ENCODE peak calls at places on chromosomes 6 and 20, in six cellular contexts. D is HFFc6; Y is type B pancreatic cell; O is iPS DF 6.9; H is naive thymus-derived CD8-positive, alpha-beta T cell; C is activated CD8-positive, alpha-beta memory T cell treated with anti-CD3 and anti-CD28 coated beads, Interleukin-2, amount 50 U/mL, for 4 hours. K is an unnamed sample.

GRCh38 chr6:33788694-33789549 is at the start of gene LEMD2:
- DNase-seq in D (peak; percentile 91), Y (peak; percentile 91), O (peak; percentile 83), H (peak; percentile 89), C (peak; percentile 92), K (no peak)

GRCh38 chr6:157667211-157668033 is 155.6 kb upstream of the SNX9 start:
- DNase-seq in D (peak; percentile 86), Y (no peak), O (peak; percentile 41), H (peak; percentile 24), C (peak; percentile 56), K (no peak)

GRCh38 chr6:88869263-88870023 is 94.0 kb downstream of the RNGTT start:
- DNase-seq in D (peak; percentile 71), Y (no peak), O (no peak), H (no peak), C (no peak), K (no peak)

GRCh38 chr6:30824698-30825097 is 59.6 kb upstream of the DDR1 start:
- DNase-seq in D (no peak), Y (no peak), O (no peak), H (no peak), C (no peak), K (no peak)

GRCh38 chr6:109455161-109455501 is 441 bp downstream of the MICAL1 start:
- DNase-seq in D (no peak), Y (no peak), O (no peak), H (no peak), C (no peak), K (no peak)

GRCh38 chr6:27591660-27592059 is 118.8 kb upstream of the ZNF184 start:
- DNase-seq in D (peak; percentile 75), Y (no peak), O (no peak), H (no peak), C (no peak), K (no peak)

GRCh38 chr20:16729565-16730460 is at the start of gene SNRPB2:
- DNase-seq in D (peak; percentile 92), Y (peak; percentile 90), O (peak; percentile 83), H (peak; percentile 76), C (peak; percentile 86), K (peak; percentile 41)

GRCh38 chr6:169972736-169973135 is 221.3 kb downstream of the ERMARD start:
- DNase-seq in D (no peak), Y (peak; percentile 55), O (no peak), H (no peak), C (no peak), K (no peak)

GRCh38 chr6:147648936-147649335 is 140.4 kb downstream of the SAMD5 start:
- DNase-seq in D (no peak), Y (no peak), O (no peak), H (no peak), C (no peak), K (no peak)

GRCh38 chr6:39108041-39108839 is 6.7 kb downstream of the SAYSD1 start:
- DNase-seq in D (no peak), Y (no peak), O (no peak), H (no peak), C (no peak), K (no peak)

GRCh38 chr20:16385891-16386290 is 187.4 kb downstream of the KIF16B start:
- DNase-seq in D (no peak), Y (no peak), O (no peak), H (no peak), C (no peak), K (no peak)

GRCh38 chr20:48789185-48789668 is 38.6 kb downstream of the PREX1 start:
- DNase-seq in D (no peak), Y (no peak), O (no peak), H (no peak), C (no peak), K (no peak)

K was measured in cortex of kidney.